ENCODE peak calls at places on chromosomes 16 and 17, in four cellular contexts. W, M, N and L are unnamed samples.

GRCh38 chr17:73819440-73820395 is 175.5 kb upstream of the SDK2 start:
- DNase-seq in W (no peak), M (no peak), N (no peak), L (no peak)

GRCh38 chr17:43601280-43602050 is 55.3 kb upstream of the ETV4 start:
- DNase-seq in N (no peak), W (no peak), M (no peak), L (no peak)

GRCh38 chr17:70089513-70090148 is 14.6 kb downstream of the KCNJ16 start:
- DNase-seq in M (no peak), N (no peak), W (peak), L (no peak)

GRCh38 chr17:9728005-9728404 is 63.4 kb downstream of the DHRS7C start:
- DNase-seq in N (no peak), W (no peak), M (no peak), L (no peak)

GRCh38 chr17:78271419-78272160 is 40.2 kb downstream of the TMEM235 start:
- DNase-seq in M (peak), N (no peak), W (no peak), L (no peak)

GRCh38 chr17:61496957-61497653 is 44.9 kb downstream of the TBX4 start:
- DNase-seq in M (no peak), W (no peak), N (no peak), L (peak)

GRCh38 chr16:57385083-57385482 is 12.8 kb downstream of the CX3CL1 start:
- DNase-seq in N (no peak), M (no peak), W (no peak), L (no peak)

GRCh38 chr16:65202461-65202860 is 80.6 kb upstream of the CDH11 start:
- DNase-seq in W (no peak), N (no peak), M (no peak), L (no peak)

DNA sequence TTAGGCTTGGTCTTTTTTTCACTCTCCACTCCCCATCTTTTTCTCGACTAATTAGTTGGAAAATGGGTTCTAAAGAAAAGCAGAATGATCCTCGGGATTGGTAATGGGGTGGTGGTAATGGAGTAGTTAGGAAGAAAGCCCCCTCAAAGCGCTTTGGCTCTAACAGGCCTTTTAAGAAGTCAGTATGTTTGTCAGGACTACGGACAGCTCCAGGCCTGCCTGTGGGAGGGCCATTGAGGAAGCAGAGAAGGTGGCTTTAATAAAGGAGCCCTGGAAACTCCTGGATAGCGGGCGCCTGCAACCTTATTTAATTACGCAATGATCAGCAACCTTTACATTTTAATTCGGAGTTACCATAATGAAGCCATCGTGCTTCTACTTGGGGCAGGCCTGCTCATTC is 110.3 kb upstream of the N4BP1 start:
- DNase-seq in N (peak), M (no peak), W (peak), L (peak)
- TF ChIP-seq ELF4 in N (no peak), M (no peak), W (no peak), L (no peak)

DNA sequence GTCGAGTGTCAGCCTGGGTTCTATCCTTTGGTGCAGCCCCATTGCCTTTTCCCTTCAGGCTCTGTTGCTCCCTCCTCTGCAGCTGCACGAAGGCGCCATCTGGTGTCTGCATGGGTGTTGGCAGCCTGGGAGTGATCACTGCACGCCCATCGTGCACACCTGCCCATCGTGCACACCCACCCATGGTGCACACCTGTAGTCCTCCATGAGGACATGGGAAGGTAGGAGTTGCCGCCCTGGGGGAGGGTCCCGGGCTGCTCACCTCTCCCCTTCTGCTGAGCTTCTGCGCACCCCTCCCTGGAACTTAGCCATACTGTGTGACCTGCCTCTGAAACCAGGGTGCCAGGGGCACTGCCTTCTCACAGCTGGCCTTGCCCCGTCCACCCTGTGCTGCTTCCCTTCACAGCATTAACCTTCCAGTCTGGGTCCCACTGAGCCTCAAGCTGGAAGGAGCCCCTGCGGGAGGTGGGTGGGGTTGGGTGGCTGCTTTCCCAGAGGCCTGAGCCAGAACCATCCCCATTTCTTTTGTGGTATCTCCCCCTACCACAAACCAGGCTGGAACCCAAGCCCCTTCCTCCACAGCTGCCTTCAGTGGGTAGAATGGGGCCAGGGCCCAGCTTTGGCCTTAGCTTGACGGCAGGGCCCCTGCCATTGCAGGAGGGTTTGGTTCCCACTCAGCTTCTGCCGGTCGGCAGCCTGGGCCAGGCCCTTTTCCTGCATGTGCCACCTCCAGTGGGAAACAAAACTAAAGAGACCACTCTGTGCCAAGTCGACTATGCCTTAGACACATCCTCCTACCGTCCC is 2.9 kb downstream of the CTRL start:
- DNase-seq in M (peak), N (peak), W (peak), L (peak)
- TF ChIP-seq ELF4 in M (no peak), N (no peak), W (no peak), L (no peak)

GRCh38 chr16:27240948-27241531 is 27.5 kb downstream of the NSMCE1 start:
- DNase-seq in M (no peak), N (no peak), W (no peak), L (no peak)

GRCh38 chr16:27241658-27242057 is 26.9 kb downstream of the NSMCE1 start:
- DNase-seq in M (no peak), N (no peak), W (no peak), L (no peak)

GRCh38 chr16:27238591-27238990 is 30.0 kb downstream of the NSMCE1 start:
- DNase-seq in N (no peak), W (no peak), M (no peak), L (no peak)

GRCh38 chr16:27239026-27239425 is 29.5 kb downstream of the NSMCE1 start:
- DNase-seq in N (no peak), W (no peak), M (no peak), L (no peak)

DNA sequence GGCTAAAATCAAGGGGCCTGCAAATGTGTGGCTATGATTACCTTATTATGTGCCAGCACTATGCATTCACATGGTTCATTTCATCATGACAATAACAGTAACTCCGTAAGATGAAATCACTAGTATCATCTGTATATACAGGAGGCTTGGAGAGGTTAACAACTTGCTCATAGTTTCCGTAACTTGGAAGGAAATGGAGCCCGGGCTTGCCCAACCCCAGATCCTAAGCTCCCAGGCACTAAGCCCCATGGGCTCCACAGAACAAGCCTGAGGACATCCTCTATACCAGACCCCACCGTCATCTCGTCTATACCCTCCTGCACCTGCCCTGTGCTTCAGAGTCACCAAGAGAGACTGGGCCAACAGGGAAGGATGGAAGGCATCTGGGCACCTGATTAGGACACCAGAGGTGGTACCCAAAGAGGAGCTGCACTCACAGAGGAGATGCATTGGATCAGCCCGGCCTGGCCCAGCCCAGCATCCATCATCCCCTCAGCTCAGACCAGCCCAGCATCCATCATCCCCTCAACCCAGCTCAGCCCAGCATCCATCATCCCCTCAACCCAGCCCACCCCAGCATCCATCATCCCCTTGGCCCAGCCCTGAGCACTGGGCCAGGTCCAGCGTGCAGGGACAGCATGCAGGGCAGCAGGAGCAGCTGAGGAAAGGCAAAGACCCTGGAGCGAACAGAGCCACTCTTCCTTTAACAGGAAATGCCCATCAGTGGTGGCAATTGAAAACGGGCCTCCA is 28.5 kb downstream of the NSMCE1 start:
- DNase-seq in N (no peak), M (no peak), W (no peak), L (no peak)
- TF ChIP-seq ELF4 in N (no peak), M (no peak), W (no peak), L (no peak)

DNA sequence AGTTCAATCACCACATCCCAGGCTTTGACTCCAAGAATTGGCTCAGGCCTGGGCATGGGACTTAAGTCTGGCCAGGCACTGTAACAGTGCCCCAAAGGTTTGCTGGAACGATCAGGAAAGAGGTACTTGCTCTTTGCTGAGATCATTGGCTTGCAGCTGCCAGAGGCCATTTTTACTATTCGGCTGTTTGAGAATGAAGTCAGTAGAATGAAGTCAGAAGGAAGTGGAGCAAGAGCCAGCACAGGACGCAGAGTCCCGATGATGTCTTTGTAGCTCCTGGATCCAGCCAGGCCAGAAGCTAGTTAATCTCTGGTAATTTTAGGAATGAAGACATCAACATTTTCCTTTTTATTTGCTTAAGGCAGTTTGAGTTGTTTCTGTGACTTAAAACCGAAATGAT is 195.5 kb downstream of the RAB11FIP4 start:
- DNase-seq in M (no peak), W (no peak), N (no peak), L (no peak)
- TF ChIP-seq ELF4 in M (no peak), W (no peak), N (no peak), L (no peak)